ENCODE peak calls at places on chromosomes 3 and 15, in eight cellular contexts. P, T, R, I, M, J, A and V are unnamed samples.

GRCh38 chr15:83835384-83836010 is 181.6 kb downstream of the ADAMTSL3 start:
- DNase-seq in P (no peak), T (no peak), R (no peak), I (no peak), M (no peak), J (no peak), A (no peak), V (no peak)

GRCh38 chr3:112848196-112848595 is 1.5 kb upstream of the CD200R1L start:
- DNase-seq in P (no peak), T (no peak), R (no peak), I (no peak), M (no peak), J (no peak), A (no peak), V (no peak)

GRCh38 chr3:170189396-170190256 is 8.1 kb upstream of the PHC3 start:
- DNase-seq in P (no peak), T (no peak), R (no peak), I (no peak), M (no peak), J (no peak), A (no peak), V (no peak)

GRCh38 chr3:184227481-184227935 is 1.9 kb upstream of the VWA5B2 start:
- DNase-seq in P (peak; percentile 14), T (no peak), R (no peak), I (peak; percentile 39), M (no peak), J (peak; percentile 36), A (no peak), V (peak; percentile 63)

GRCh38 chr15:63107895-63108546 is 13.6 kb upstream of the LACTB start:
- DNase-seq in P (no peak), T (peak; percentile 62), R (peak; percentile 100), I (peak; percentile 58), M (no peak), J (peak; percentile 99), A (no peak), V (no peak)

GRCh38 chr3:151976211-151977050 is 103.0 kb downstream of the SUCNR1 start:
- DNase-seq in P (no peak), T (no peak), R (peak; percentile 98), I (no peak), M (no peak), J (peak; percentile 93), A (no peak), V (no peak)

GRCh38 chr3:137724240-137724639 is 39.9 kb upstream of the SOX14 start:
- DNase-seq in P (no peak), T (no peak), R (no peak), I (no peak), M (no peak), J (no peak), A (no peak), V (no peak)

GRCh38 chr15:90234519-90234988 is 545 bp downstream of the GDPGP1 start:
- DNase-seq in P (no peak), T (no peak), R (no peak), I (no peak), M (no peak), J (peak; percentile 29), A (no peak), V (no peak)

GRCh38 chr3:141777957-141778813 is 15.0 kb downstream of the GRK7 start:
- DNase-seq in P (no peak), T (no peak), R (no peak), I (no peak), M (no peak), J (no peak), A (no peak), V (no peak)

GRCh38 chr3:193791041-193792032 is 198.3 kb downstream of the OPA1 start:
- DNase-seq in P (peak; percentile 90), T (no peak), R (no peak), I (no peak), M (no peak), J (no peak), A (no peak), V (no peak)

GRCh38 chr15:95175914-95176658 is 944.7 kb downstream of the MCTP2 start:
- DNase-seq in P (no peak), T (no peak), R (no peak), I (no peak), M (no peak), J (no peak), A (no peak), V (no peak)

GRCh38 chr3:31544634-31545033 is 11.9 kb downstream of the STT3B start:
- DNase-seq in P (no peak), T (no peak), R (no peak), I (no peak), M (no peak), J (no peak), A (no peak), V (no peak)

GRCh38 chr3:81602781-81603180 is 158.7 kb downstream of the GBE1 start:
- DNase-seq in P (no peak), T (no peak), R (no peak), I (no peak), M (no peak), J (no peak), A (no peak), V (no peak)

GRCh38 chr3:186640473-186640818 is 247 bp downstream of the FETUB start:
- DNase-seq in P (no peak), T (no peak), R (peak; percentile 43), I (no peak), M (no peak), J (peak; percentile 61), A (no peak), V (no peak)